ENCODE peak calls at places on chromosomes 5 and 9, in seven cellular contexts. Z, Q, A, B, M, L and U are unnamed samples.

GRCh38 chr5:130762031-130762430 is 403.0 kb downstream of the HINT1 start:
- DNase-seq in Z (peak), Q (peak), A (no peak), B (no peak), M (no peak), L (no peak), U (no peak)

GRCh38 chr5:132074772-132075718 is 1.5 kb downstream of the CSF2 start:
- DNase-seq in Z (no peak), Q (no peak), A (no peak), B (no peak), M (no peak), L (no peak), U (no peak)

GRCh38 chr5:153777681-153778080 is 261.0 kb downstream of the FAM114A2 start:
- DNase-seq in Z (no peak), Q (no peak), A (no peak), B (no peak), M (no peak), L (peak), U (no peak)

GRCh38 chr9:108439967-108440366 is 415.8 kb downstream of the ACTL7B start:
- DNase-seq in Z (peak), Q (no peak), A (peak), B (peak), M (no peak), L (no peak), U (no peak)

GRCh38 chr9:111099199-111100005 is 61.1 kb upstream of the LPAR1 start:
- DNase-seq in Z (no peak), Q (no peak), A (no peak), B (no peak), M (no peak), L (no peak), U (no peak)

GRCh38 chr9:99833735-99834134 is 12.1 kb downstream of the NR4A3 start:
- DNase-seq in Z (no peak), Q (no peak), A (no peak), B (no peak), M (no peak), L (no peak), U (no peak)

GRCh38 chr5:31811210-31811609 is 172.3 kb downstream of the PDZD2 start:
- DNase-seq in Z (peak), Q (peak), A (peak), B (peak), M (no peak), L (no peak), U (no peak)

GRCh38 chr9:137982132-137982666 is 104.6 kb downstream of the CACNA1B start:
- DNase-seq in Z (no peak), Q (no peak), A (no peak), B (no peak), M (no peak), L (no peak), U (no peak)

GRCh38 chr9:20621553-20622329 is 558 bp downstream of the MLLT3 start:
- DNase-seq in Z (peak), Q (peak), A (no peak), B (peak), M (peak), L (peak), U (peak)

GRCh38 chr5:92634883-92635282 is 946.1 kb downstream of the NR2F1-AS1 start:
- DNase-seq in Z (no peak), Q (no peak), A (no peak), B (no peak), M (no peak), L (no peak), U (no peak)

GRCh38 chr9:124695280-124695890 is 75.7 kb downstream of the NR6A1 start:
- DNase-seq in Z (no peak), Q (peak), A (no peak), B (no peak), M (no peak), L (no peak), U (no peak)

GRCh38 chr5:168612996-168613395 is 33.8 kb upstream of the PANK3 start:
- DNase-seq in Z (no peak), Q (no peak), A (no peak), B (no peak), M (no peak), L (no peak), U (no peak)

GRCh38 chr9:20242767-20243166 is 379.5 kb downstream of the MLLT3 start:
- DNase-seq in Z (no peak), Q (no peak), A (no peak), B (no peak), M (no peak), L (no peak), U (peak)

GRCh38 chr5:36373527-36374086 is 71.9 kb upstream of the RANBP3L start:
- DNase-seq in Z (peak), Q (peak), A (no peak), B (no peak), M (no peak), L (peak), U (no peak)

GRCh38 chr9:26656003-26656940 is 236.3 kb downstream of the CAAP1 start:
- DNase-seq in Z (peak), Q (peak), A (no peak), B (peak), M (peak), L (peak), U (no peak)

GRCh38 chr5:171432076-171432475 is 12.6 kb downstream of the FGF18 start:
- DNase-seq in Z (no peak), Q (no peak), A (no peak), B (no peak), M (no peak), L (no peak), U (no peak)

GRCh38 chr9:15121591-15121990 is 185.4 kb downstream of the TTC39B start:
- DNase-seq in Z (no peak), Q (no peak), A (no peak), B (no peak), M (no peak), L (no peak), U (no peak)

GRCh38 chr5:87717761-87718160 is 305.0 kb upstream of the CCNH start:
- DNase-seq in Z (no peak), Q (no peak), A (no peak), B (no peak), M (no peak), L (no peak), U (no peak)

GRCh38 chr5:16857635-16858034 is 78.5 kb downstream of the MYO10 start:
- DNase-seq in Z (no peak), Q (no peak), A (no peak), B (no peak), M (no peak), L (no peak), U (no peak)

GRCh38 chr5:168822745-168823281 is 243.6 kb upstream of the PANK3 start:
- DNase-seq in Z (peak), Q (no peak), A (no peak), B (no peak), M (no peak), L (no peak), U (no peak)

GRCh38 chr9:91138760-91139159 is 223.0 kb downstream of the AUH start:
- DNase-seq in Z (no peak), Q (no peak), A (no peak), B (no peak), M (no peak), L (no peak), U (no peak)

GRCh38 chr9:129407905-129408452 is 212.9 kb downstream of the C9orf50 start:
- DNase-seq in Z (no peak), Q (no peak), A (no peak), B (no peak), M (no peak), L (no peak), U (no peak)

GRCh38 chr5:90161399-90161798 is 248.2 kb downstream of the CETN3 start:
- DNase-seq in Z (peak), Q (no peak), A (no peak), B (peak), M (peak), L (peak), U (no peak)

GRCh38 chr9:93391898-93392297 is 59.6 kb upstream of the FAM120A start:
- DNase-seq in Z (no peak), Q (no peak), A (no peak), B (no peak), M (no peak), L (no peak), U (no peak)

GRCh38 chr5:123012321-123012720 is 24.2 kb downstream of the PPIC start:
- DNase-seq in Z (no peak), Q (no peak), A (no peak), B (no peak), M (no peak), L (no peak), U (no peak)

GRCh38 chr9:92963831-92964606 is 16.7 kb downstream of the FGD3 start:
- DNase-seq in Z (no peak), Q (no peak), A (no peak), B (no peak), M (no peak), L (peak), U (no peak)

GRCh38 chr9:5566054-5566618 is 55.8 kb downstream of the PDCD1LG2 start:
- DNase-seq in Z (no peak), Q (no peak), A (no peak), B (peak), M (no peak), L (no peak), U (no peak)

GRCh38 chr5:135437796-135438560 is 9.2 kb downstream of the DCANP1 start:
- DNase-seq in Z (peak), Q (no peak), A (peak), B (peak), M (no peak), L (peak), U (no peak)

GRCh38 chr9:87069690-87070089 is 122.4 kb upstream of the GAS1 start:
- DNase-seq in Z (peak), Q (no peak), A (peak), B (no peak), M (no peak), L (no peak), U (no peak)

GRCh38 chr5:39209924-39210323 is 9.4 kb downstream of the FYB1 start:
- DNase-seq in Z (no peak), Q (no peak), A (no peak), B (no peak), M (no peak), L (no peak), U (no peak)

GRCh38 chr5:59542841-59543825 is 350.4 kb downstream of the PDE4D start:
- DNase-seq in Z (peak), Q (peak), A (no peak), B (peak), M (no peak), L (peak), U (no peak)

GRCh38 chr9:120919639-120920494 is 6.7 kb downstream of the TRAF1 start:
- DNase-seq in Z (no peak), Q (no peak), A (no peak), B (no peak), M (no peak), L (no peak), U (no peak)

GRCh38 chr5:133359861-133360260 is 252.5 kb downstream of the FSTL4 start:
- DNase-seq in Z (no peak), Q (no peak), A (no peak), B (no peak), M (no peak), L (no peak), U (no peak)

GRCh38 chr5:69206528-69207190 is 17.3 kb downstream of the CENPH start:
- DNase-seq in Z (peak), Q (no peak), A (no peak), B (no peak), M (no peak), L (no peak), U (no peak)